ENCODE peak calls at places on chromosomes 2 and 18, in five cellular contexts. One of them, this sample, is unnamed.

GRCh38 chr2:29114514-29114840 is 738 bp upstream of the CLIP4 start:
- DNase-seq in H1: no peak
- DNase-seq in neuronal stem cell: no peak
- DNase-seq in trophoblast cell: no peak
- DNase-seq in H9: no peak
- DNase-seq in this sample: no peak

GRCh38 chr18:26480897-26481795 is 67.2 kb downstream of the KCTD1 start:
- DNase-seq in H1: no peak
- DNase-seq in neuronal stem cell: no peak
- DNase-seq in trophoblast cell: no peak
- DNase-seq in H9: no peak
- DNase-seq in this sample: peak

GRCh38 chr2:42359894-42360483 is 1.0 kb downstream of the COX7A2L start:
- DNase-seq in H1: no peak
- DNase-seq in neuronal stem cell: no peak
- DNase-seq in trophoblast cell: no peak
- DNase-seq in H9: no peak
- DNase-seq in this sample: peak

GRCh38 chr18:3458952-3459853 is 9.2 kb downstream of the TGIF1 start:
- DNase-seq in H1: no peak
- DNase-seq in neuronal stem cell: no peak
- DNase-seq in trophoblast cell: no peak
- DNase-seq in H9: no peak
- DNase-seq in this sample: peak

GRCh38 chr2:241000831-241001321 is 2.5 kb downstream of the SNED1 start:
- DNase-seq in H1: peak
- DNase-seq in neuronal stem cell: no peak
- DNase-seq in trophoblast cell: no peak
- DNase-seq in H9: no peak
- DNase-seq in this sample: no peak

GRCh38 chr2:77191665-77192064 is 330.5 kb downstream of the LRRTM4 start:
- DNase-seq in H1: no peak
- DNase-seq in neuronal stem cell: no peak
- DNase-seq in trophoblast cell: no peak
- DNase-seq in H9: no peak
- DNase-seq in this sample: no peak

GRCh38 chr2:17373041-17373440 is 145.2 kb downstream of the RAD51AP2 start:
- DNase-seq in H1: no peak
- DNase-seq in neuronal stem cell: no peak
- DNase-seq in trophoblast cell: no peak
- DNase-seq in H9: no peak
- DNase-seq in this sample: no peak

GRCh38 chr2:194087089-194087488 is 1569.9 kb upstream of the SLC39A10 start:
- DNase-seq in H1: no peak
- DNase-seq in neuronal stem cell: no peak
- DNase-seq in trophoblast cell: no peak
- DNase-seq in H9: no peak
- DNase-seq in this sample: no peak

GRCh38 chr2:133966720-133967304 is 287.1 kb upstream of the MGAT5 start:
- DNase-seq in H1: no peak
- DNase-seq in neuronal stem cell: no peak
- DNase-seq in trophoblast cell: no peak
- DNase-seq in H9: no peak
- DNase-seq in this sample: no peak

GRCh38 chr2:173232956-173233744 is 121.5 kb upstream of the CDCA7 start:
- DNase-seq in H1: no peak
- DNase-seq in neuronal stem cell: no peak
- DNase-seq in trophoblast cell: no peak
- DNase-seq in H9: no peak
- DNase-seq in this sample: no peak

GRCh38 chr18:46480187-46480586 is 176.8 kb downstream of the LOXHD1 start:
- DNase-seq in H1: no peak
- DNase-seq in neuronal stem cell: no peak
- DNase-seq in trophoblast cell: no peak
- DNase-seq in H9: no peak
- DNase-seq in this sample: no peak

GRCh38 chr2:154533300-154533940 is 165.1 kb upstream of the KCNJ3 start:
- DNase-seq in H1: no peak
- DNase-seq in neuronal stem cell: no peak
- DNase-seq in trophoblast cell: no peak
- DNase-seq in H9: no peak
- DNase-seq in this sample: no peak

GRCh38 chr2:207419331-207419730 is 110.4 kb upstream of the CREB1 start:
- DNase-seq in H1: no peak
- DNase-seq in neuronal stem cell: no peak
- DNase-seq in trophoblast cell: no peak
- DNase-seq in H9: no peak
- DNase-seq in this sample: no peak

GRCh38 chr2:240349133-240350005 is 86.1 kb upstream of the GPC1 start:
- DNase-seq in H1: no peak
- DNase-seq in neuronal stem cell: no peak
- DNase-seq in trophoblast cell: no peak
- DNase-seq in H9: no peak
- DNase-seq in this sample: no peak

GRCh38 chr2:197191948-197192338 is 118.6 kb downstream of the ANKRD44 start:
- DNase-seq in H1: no peak
- DNase-seq in neuronal stem cell: no peak
- DNase-seq in trophoblast cell: no peak
- DNase-seq in H9: no peak
- DNase-seq in this sample: no peak

GRCh38 chr2:199985625-199986207 is 30.3 kb downstream of the MAIP1 start:
- DNase-seq in H1: peak
- DNase-seq in neuronal stem cell: peak
- DNase-seq in trophoblast cell: peak
- DNase-seq in H9: peak
- DNase-seq in this sample: peak

GRCh38 chr18:59820663-59821062 is 79.1 kb upstream of the PMAIP1 start:
- DNase-seq in H1: no peak
- DNase-seq in neuronal stem cell: no peak
- DNase-seq in trophoblast cell: no peak
- DNase-seq in H9: no peak
- DNase-seq in this sample: no peak

GRCh38 chr18:12432196-12432595 is 24.5 kb downstream of the PRELID3A start:
- DNase-seq in H1: no peak
- DNase-seq in neuronal stem cell: no peak
- DNase-seq in trophoblast cell: no peak
- DNase-seq in H9: no peak
- DNase-seq in this sample: no peak

GRCh38 chr2:129877289-129877741 is 102.2 kb upstream of the RAB6C start:
- DNase-seq in H1: peak
- DNase-seq in neuronal stem cell: peak
- DNase-seq in trophoblast cell: peak
- DNase-seq in H9: peak
- DNase-seq in this sample: peak

GRCh38 chr2:196601430-196602306 is 37.8 kb upstream of the CCDC150 start:
- DNase-seq in H1: no peak
- DNase-seq in neuronal stem cell: no peak
- DNase-seq in trophoblast cell: peak
- DNase-seq in H9: no peak
- DNase-seq in this sample: peak

GRCh38 chr2:198424112-198424511 is 619.7 kb downstream of the PLCL1 start:
- DNase-seq in H1: no peak
- DNase-seq in neuronal stem cell: no peak
- DNase-seq in trophoblast cell: no peak
- DNase-seq in H9: no peak
- DNase-seq in this sample: no peak

GRCh38 chr18:4017479-4017878 is 437.6 kb downstream of the DLGAP1 start:
- DNase-seq in H1: no peak
- DNase-seq in neuronal stem cell: no peak
- DNase-seq in trophoblast cell: no peak
- DNase-seq in H9: peak
- DNase-seq in this sample: peak

GRCh38 chr2:238238311-238238765 is 1.5 kb downstream of the HES6 start:
- DNase-seq in H1: no peak
- DNase-seq in neuronal stem cell: no peak
- DNase-seq in trophoblast cell: no peak
- DNase-seq in H9: no peak
- DNase-seq in this sample: no peak

GRCh38 chr2:158213743-158214142 is 112.1 kb downstream of the UPP2 start:
- DNase-seq in H1: no peak
- DNase-seq in neuronal stem cell: no peak
- DNase-seq in trophoblast cell: no peak
- DNase-seq in H9: no peak
- DNase-seq in this sample: no peak
- H2BK12ac ChIP-seq in H1: no peak
- H2BK12ac ChIP-seq in neuronal stem cell: no peak
- H2BK12ac ChIP-seq in trophoblast cell: no peak
- H2BK12ac ChIP-seq in H9: no peak
- H2BK12ac ChIP-seq in this sample: no peak

DNA sequence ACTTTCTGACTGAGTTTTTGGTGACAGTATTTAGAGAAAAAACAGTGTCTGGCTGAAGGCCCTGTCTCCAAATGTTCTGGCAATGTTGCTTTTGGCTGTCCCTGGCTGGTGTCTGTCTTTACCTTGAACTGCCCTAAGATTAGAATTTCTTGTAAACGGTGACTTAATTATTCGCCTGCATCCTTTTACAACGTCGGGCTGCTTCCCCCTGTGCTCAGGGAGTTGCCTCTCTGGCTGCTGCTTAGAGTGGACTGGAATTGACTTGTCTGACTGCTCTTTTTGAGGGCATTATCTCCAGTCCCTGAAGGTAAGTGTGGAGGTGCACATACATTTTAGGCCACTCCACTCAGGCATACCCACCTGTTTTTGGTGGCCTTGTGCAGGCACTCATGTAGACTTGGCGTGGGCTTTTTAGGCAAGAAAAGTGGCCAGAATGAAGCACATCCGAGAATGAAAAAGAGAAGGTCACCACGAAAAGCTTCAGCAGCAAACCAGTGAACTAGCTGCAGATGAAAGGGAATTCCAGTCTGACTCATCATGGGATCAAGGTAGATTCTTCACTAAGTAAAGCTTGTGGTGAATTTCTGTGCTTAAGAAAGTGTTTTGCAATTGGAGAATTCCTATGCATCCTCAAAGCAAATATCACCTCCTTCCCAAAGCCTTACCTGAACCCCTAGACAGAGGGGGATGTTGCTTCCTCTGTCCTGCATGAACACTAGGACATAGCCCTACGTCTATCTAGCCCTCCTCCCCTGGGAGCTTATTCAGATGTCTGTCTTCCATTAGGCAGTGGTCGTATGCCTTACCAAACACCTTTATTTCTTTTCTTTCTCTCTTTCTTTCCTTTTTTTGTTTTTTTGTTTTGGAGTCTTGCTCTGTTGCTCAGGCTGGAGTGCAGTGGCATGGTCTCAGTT is 230.3 kb upstream of the TRIB2 start:
- DNase-seq in H1: no peak
- DNase-seq in neuronal stem cell: no peak
- DNase-seq in trophoblast cell: no peak
- DNase-seq in H9: no peak
- DNase-seq in this sample: peak
- H2BK12ac ChIP-seq in H1: peak
- H2BK12ac ChIP-seq in neuronal stem cell: no peak
- H2BK12ac ChIP-seq in trophoblast cell: no peak
- H2BK12ac ChIP-seq in H9: no peak
- H2BK12ac ChIP-seq in this sample: no peak

DNA sequence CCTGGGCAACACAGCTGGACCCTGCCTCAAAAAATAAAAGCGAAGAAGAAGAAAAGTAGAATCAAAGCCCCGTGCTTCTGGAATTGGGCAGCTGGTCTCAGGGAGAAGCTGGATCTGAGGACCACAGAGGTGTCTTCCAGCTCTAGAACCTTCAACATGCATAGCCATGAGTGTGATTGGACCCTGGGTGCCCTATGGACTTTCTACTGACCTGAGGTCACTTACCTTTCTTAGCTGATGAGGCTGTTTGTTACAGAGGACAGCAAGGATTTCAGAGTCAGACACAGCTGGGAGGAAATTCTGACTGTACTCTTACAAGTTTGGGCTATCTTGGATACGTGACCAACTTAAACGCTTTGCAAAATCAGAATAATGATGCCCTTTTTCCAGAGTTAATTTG is 82.4 kb upstream of the GATA6 start:
- DNase-seq in H1: no peak
- DNase-seq in neuronal stem cell: no peak
- DNase-seq in trophoblast cell: no peak
- DNase-seq in H9: no peak
- DNase-seq in this sample: no peak
- H2BK12ac ChIP-seq in H1: no peak
- H2BK12ac ChIP-seq in neuronal stem cell: no peak
- H2BK12ac ChIP-seq in trophoblast cell: no peak
- H2BK12ac ChIP-seq in H9: no peak
- H2BK12ac ChIP-seq in this sample: no peak

DNA sequence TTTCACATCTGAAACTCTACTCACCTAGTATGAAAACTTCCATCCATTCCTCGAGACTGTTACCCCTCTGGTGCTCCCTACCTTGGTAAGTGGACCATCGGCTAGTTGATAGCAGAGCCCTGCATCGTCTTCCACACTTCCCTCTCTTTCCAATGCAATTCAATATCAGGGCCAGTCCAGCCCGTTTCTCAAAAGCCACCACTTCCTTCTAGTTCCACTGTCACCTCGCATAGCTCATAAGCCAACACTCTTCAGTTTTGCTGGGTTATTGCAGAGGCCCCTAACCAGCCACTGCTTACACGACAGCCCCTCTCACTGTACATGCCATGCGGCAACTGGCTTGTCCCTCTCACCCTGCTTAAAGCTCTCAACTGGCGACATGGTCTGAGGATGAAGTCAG is 10.2 kb upstream of the ZNF407 start:
- DNase-seq in H1: no peak
- DNase-seq in neuronal stem cell: no peak
- DNase-seq in trophoblast cell: no peak
- DNase-seq in H9: no peak
- DNase-seq in this sample: no peak
- H2BK12ac ChIP-seq in H1: no peak
- H2BK12ac ChIP-seq in neuronal stem cell: no peak
- H2BK12ac ChIP-seq in trophoblast cell: no peak
- H2BK12ac ChIP-seq in H9: no peak
- H2BK12ac ChIP-seq in this sample: no peak